ENCODE peak calls at places on chromosomes 4 and X, in eight cellular contexts. H is heart right ventricle; W is mesenchymal stem cell; B is stomach; O is cardiac muscle cell; J is CD8-positive, alpha-beta memory T cell; V is lung; L is BE2C. M is an unnamed sample.
A peak's percentile ranks its signal among the peaks of the same experiment; 100 is the strongest.

GRCh38 chrX:24243692-24244091 is 70.2 kb downstream of the SUPT20HL2 start:
- DNase-seq in H (no peak), W (no peak), B (no peak), O (peak; percentile 31), J (no peak), V (no peak), L (no peak), M (no peak)

GRCh38 chr4:68732653-68733466 is 62.4 kb upstream of the UGT2B15 start:
- DNase-seq in H (no peak), W (no peak), B (no peak), O (no peak), J (no peak), V (no peak), L (no peak), M (no peak)

GRCh38 chr4:101277661-101278060 is 69.7 kb downstream of the PPP3CA start:
- DNase-seq in H (no peak), W (peak; percentile 80), B (no peak), O (peak; percentile 62), J (no peak), V (no peak), L (no peak), M (no peak)

GRCh38 chr4:3786196-3786869 is 20.1 kb downstream of the ADRA2C start:
- DNase-seq in H (peak; percentile 13), W (no peak), B (peak; percentile 34), O (no peak), J (no peak), V (no peak), L (peak; percentile 82), M (peak; percentile 83)

GRCh38 chr4:86011117-86011516 is 348.7 kb downstream of the MAPK10 start:
- DNase-seq in H (peak; percentile 35), W (peak; percentile 20), B (no peak), O (peak; percentile 94), J (no peak), V (no peak), L (no peak), M (peak; percentile 91)

GRCh38 chr4:40840255-40840984 is 90.7 kb downstream of the NSUN7 start:
- DNase-seq in H (no peak), W (no peak), B (no peak), O (no peak), J (no peak), V (no peak), L (no peak), M (no peak)

GRCh38 chrX:150018931-150019331 is 80.6 kb upstream of the EOLA2 start:
- DNase-seq in H (no peak), W (peak; percentile 63), B (no peak), O (peak; percentile 43), J (no peak), V (no peak), L (no peak), M (no peak)

GRCh38 chrX:105972690-105973386 is 65.7 kb downstream of the SERPINA7 start:
- DNase-seq in H (no peak), W (no peak), B (no peak), O (no peak), J (no peak), V (no peak), L (no peak), M (no peak)

GRCh38 chr4:98448923-98449322 is 187.7 kb downstream of the RAP1GDS1 start:
- DNase-seq in H (no peak), W (no peak), B (no peak), O (peak; percentile 42), J (peak; percentile 19), V (no peak), L (no peak), M (no peak)

GRCh38 chr4:53545238-53545637 is 46.0 kb downstream of the LNX1 start:
- DNase-seq in H (no peak), W (no peak), B (no peak), O (no peak), J (no peak), V (no peak), L (no peak), M (no peak)

GRCh38 chr4:20253272-20253798 is 1.6 kb downstream of the SLIT2 start:
- DNase-seq in H (no peak), W (peak; percentile 15), B (no peak), O (peak; percentile 27), J (no peak), V (no peak), L (peak; percentile 3), M (peak; percentile 60)

GRCh38 chr4:130233377-130234047 is 1137.6 kb downstream of the C4orf33 start:
- DNase-seq in H (no peak), W (peak; percentile 33), B (no peak), O (peak; percentile 6), J (no peak), V (no peak), L (no peak), M (no peak)

GRCh38 chr4:55386073-55386472 is 9.7 kb upstream of the TMEM165 start:
- DNase-seq in H (no peak), W (peak; percentile 38), B (no peak), O (peak; percentile 46), J (no peak), V (no peak), L (no peak), M (no peak)

GRCh38 chrX:115582871-115583729 is 22.1 kb downstream of the PLS3 start:
- DNase-seq in H (no peak), W (peak; percentile 39), B (no peak), O (peak; percentile 16), J (no peak), V (no peak), L (no peak), M (no peak)

GRCh38 chr4:89829470-89830138 is 7.4 kb downstream of the SNCA start:
- DNase-seq in H (peak; percentile 24), W (peak; percentile 45), B (no peak), O (peak; percentile 87), J (peak; percentile 61), V (no peak), L (no peak), M (no peak)

GRCh38 chr4:124459922-124460301 is 252.6 kb downstream of the ANKRD50 start:
- DNase-seq in H (no peak), W (peak; percentile 98), B (no peak), O (peak; percentile 70), J (no peak), V (no peak), L (no peak), M (no peak)

GRCh38 chr4:41104155-41104554 is 110.2 kb downstream of the APBB2 start:
- DNase-seq in H (no peak), W (no peak), B (no peak), O (no peak), J (no peak), V (no peak), L (no peak), M (peak; percentile 32)

GRCh38 chr4:135354876-135355275 is 1153.3 kb upstream of the PABPC4L start:
- DNase-seq in H (no peak), W (no peak), B (no peak), O (peak; percentile 4), J (no peak), V (no peak), L (no peak), M (no peak)

GRCh38 chrX:102860235-102860634 is 76.8 kb upstream of the RAB40AL start:
- DNase-seq in H (no peak), W (no peak), B (no peak), O (no peak), J (no peak), V (no peak), L (no peak), M (no peak)

GRCh38 chr4:141654098-141654497 is 17.7 kb downstream of the IL15 start:
- DNase-seq in H (peak; percentile 66), W (peak; percentile 29), B (no peak), O (peak; percentile 88), J (no peak), V (no peak), L (peak; percentile 64), M (peak; percentile 13)

GRCh38 chr4:10456270-10457254 is 664 bp downstream of the ZNF518B start:
- DNase-seq in H (peak; percentile 59), W (peak; percentile 74), B (peak; percentile 50), O (peak; percentile 74), J (peak; percentile 60), V (peak; percentile 42), L (peak; percentile 37), M (peak; percentile 92)
- H3K27me3 ChIP-seq in H (peaks cover 17% of the 10 kb centered on the region), W (peaks cover 15% of the 10 kb centered on the region), B (peaks cover 14% of the 10 kb centered on the region), O (peaks cover 25% of the 10 kb centered on the region), J (no peaks in the 10 kb centered on the region), V (no peaks in the 10 kb centered on the region), L (no peaks in the 10 kb centered on the region), M (peaks cover 3% of the 10 kb centered on the region)

DNA sequence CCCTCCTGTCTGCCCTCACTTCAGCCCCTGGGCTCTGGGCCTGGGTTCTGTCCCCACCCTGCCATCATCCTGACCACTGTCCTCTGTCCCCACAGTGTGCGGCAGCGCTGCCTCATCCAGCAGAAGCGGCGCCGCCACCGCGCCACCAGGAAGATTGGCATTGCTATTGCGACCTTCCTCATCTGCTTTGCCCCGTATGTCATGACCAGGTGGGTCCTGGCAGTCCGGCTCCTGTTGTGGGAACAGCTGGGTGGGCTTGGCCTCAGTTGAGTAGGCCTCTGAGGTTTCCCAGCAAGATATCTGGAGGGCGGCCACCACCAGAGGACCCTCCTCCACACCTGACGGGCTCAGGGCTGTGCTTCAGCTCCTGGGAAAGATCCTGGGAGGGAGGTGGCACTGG is 2.2 kb downstream of the GPR78 start:
- DNase-seq in H (no peak), W (no peak), B (no peak), O (no peak), J (no peak), V (no peak), L (no peak), M (peak; percentile 39)
- H3K27me3 ChIP-seq in H (peaks cover 94% of the 10 kb centered on the region), W (peaks cover 97% of the 10 kb centered on the region), B (peaks cover 56% of the 10 kb centered on the region), O (peaks cover 73% of the 10 kb centered on the region), J (no peaks in the 10 kb centered on the region), V (peaks cover 21% of the 10 kb centered on the region), L (peaks cover 20% of the 10 kb centered on the region), M (peaks cover 38% of the 10 kb centered on the region)

DNA sequence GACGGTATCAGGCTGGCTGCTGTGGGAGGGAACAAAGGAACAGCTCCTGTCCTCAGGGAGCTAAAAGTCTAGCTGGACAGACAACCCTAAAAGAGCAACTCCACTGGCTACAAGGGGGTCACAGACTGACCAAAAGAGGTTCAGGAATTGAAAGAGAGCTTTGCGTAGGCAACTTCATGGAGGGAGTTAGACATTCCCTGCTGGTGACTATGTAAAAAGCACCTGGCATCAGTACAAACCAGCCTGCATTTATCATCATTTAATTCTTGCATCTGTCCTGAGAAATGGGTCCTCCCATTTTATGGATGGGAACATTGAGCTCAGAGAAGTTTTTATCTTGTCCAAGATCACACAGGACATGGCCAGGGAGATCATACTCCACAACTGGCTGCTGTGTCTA is 1.4 kb upstream of the LGI2 start:
- DNase-seq in H (no peak), W (no peak), B (no peak), O (peak; percentile 27), J (no peak), V (no peak), L (no peak), M (peak; percentile 88)
- H3K27me3 ChIP-seq in H (no peaks in the 10 kb centered on the region), W (peaks cover 20% of the 10 kb centered on the region), B (peaks cover 10% of the 10 kb centered on the region), O (peaks cover 29% of the 10 kb centered on the region), J (peaks cover 9% of the 10 kb centered on the region), V (no peaks in the 10 kb centered on the region), L (peaks cover 47% of the 10 kb centered on the region), M (peaks cover 42% of the 10 kb centered on the region)

DNA sequence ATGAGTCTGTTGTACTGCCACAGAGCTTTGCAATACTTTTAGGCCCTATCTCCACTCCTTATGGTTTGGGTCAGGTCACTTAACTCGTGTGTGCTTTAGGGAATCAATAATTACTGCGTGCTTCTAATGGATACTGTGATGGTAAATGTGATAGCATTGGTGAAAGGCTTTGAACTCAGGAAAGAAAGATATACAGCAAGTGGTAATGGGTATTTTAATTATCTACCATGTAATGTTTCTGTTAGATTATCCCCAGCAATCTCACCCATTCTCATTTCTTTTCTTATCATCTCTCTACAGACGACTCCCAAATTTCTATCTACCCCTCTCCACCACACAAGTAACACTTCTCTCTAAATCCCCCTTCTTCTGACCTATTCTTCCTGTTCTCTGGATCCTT is 128.6 kb downstream of the GPC3 start:
- DNase-seq in H (no peak), W (no peak), B (no peak), O (no peak), J (no peak), V (no peak), L (no peak), M (no peak)
- H3K27me3 ChIP-seq in H (no peaks in the 10 kb centered on the region), W (peaks cover 8% of the 10 kb centered on the region), B (no peaks in the 10 kb centered on the region), O (no peaks in the 10 kb centered on the region), J (no peaks in the 10 kb centered on the region), V (no peaks in the 10 kb centered on the region), L (no peaks in the 10 kb centered on the region), M (peaks cover 2% of the 10 kb centered on the region)